ENCODE peak calls at places on chromosomes 5 and 9, in nine cellular contexts. One of them, this sample, is unnamed.

GRCh38 chr5:110441035-110441434 is 285.4 kb downstream of the TMEM232 start:
- DNase-seq in fibroblast of mammary gland: peak; percentile 52
- DNase-seq in fibroblast of pulmonary artery: peak; percentile 44
- DNase-seq in coronary artery: no peak
- DNase-seq in astrocyte of the spinal cord: peak; percentile 59
- DNase-seq in Calu3: peak; percentile 35
- DNase-seq in lower lobe of right lung: no peak
- DNase-seq in cardiac muscle cell: peak; percentile 41
- DNase-seq in OCI-LY7: peak; percentile 2
- DNase-seq in this sample: no peak

GRCh38 chr9:22483528-22484060 is 37.0 kb downstream of the DMRTA1 start:
- DNase-seq in fibroblast of mammary gland: no peak
- DNase-seq in fibroblast of pulmonary artery: no peak
- DNase-seq in coronary artery: no peak
- DNase-seq in astrocyte of the spinal cord: no peak
- DNase-seq in Calu3: no peak
- DNase-seq in lower lobe of right lung: no peak
- DNase-seq in cardiac muscle cell: no peak
- DNase-seq in OCI-LY7: no peak
- DNase-seq in this sample: no peak

GRCh38 chr9:90169490-90169889 is 473.1 kb downstream of the DIRAS2 start:
- DNase-seq in fibroblast of mammary gland: no peak
- DNase-seq in fibroblast of pulmonary artery: no peak
- DNase-seq in coronary artery: no peak
- DNase-seq in astrocyte of the spinal cord: no peak
- DNase-seq in Calu3: no peak
- DNase-seq in lower lobe of right lung: no peak
- DNase-seq in cardiac muscle cell: no peak
- DNase-seq in OCI-LY7: no peak
- DNase-seq in this sample: no peak

GRCh38 chr5:180618830-180619562 is 27.7 kb upstream of the SCGB3A1 start:
- DNase-seq in fibroblast of mammary gland: peak; percentile 47
- DNase-seq in fibroblast of pulmonary artery: peak; percentile 53
- DNase-seq in coronary artery: no peak
- DNase-seq in astrocyte of the spinal cord: peak; percentile 36
- DNase-seq in Calu3: no peak
- DNase-seq in lower lobe of right lung: no peak
- DNase-seq in cardiac muscle cell: peak; percentile 58
- DNase-seq in OCI-LY7: no peak
- DNase-seq in this sample: no peak

GRCh38 chr5:84218546-84218945 is 166.1 kb downstream of the EDIL3 start:
- DNase-seq in fibroblast of mammary gland: peak; percentile 7
- DNase-seq in fibroblast of pulmonary artery: no peak
- DNase-seq in coronary artery: no peak
- DNase-seq in astrocyte of the spinal cord: no peak
- DNase-seq in Calu3: peak; percentile 4
- DNase-seq in lower lobe of right lung: no peak
- DNase-seq in cardiac muscle cell: no peak
- DNase-seq in OCI-LY7: no peak
- DNase-seq in this sample: no peak

GRCh38 chr9:116008278-116008677 is 145.3 kb upstream of the PAPPA start:
- DNase-seq in fibroblast of mammary gland: no peak
- DNase-seq in fibroblast of pulmonary artery: no peak
- DNase-seq in coronary artery: no peak
- DNase-seq in astrocyte of the spinal cord: peak; percentile 16
- DNase-seq in Calu3: peak; percentile 18
- DNase-seq in lower lobe of right lung: no peak
- DNase-seq in cardiac muscle cell: no peak
- DNase-seq in OCI-LY7: no peak
- DNase-seq in this sample: no peak

GRCh38 chr9:137109250-137110146 is 5.0 kb downstream of the DPP7 start:
- DNase-seq in fibroblast of mammary gland: no peak
- DNase-seq in fibroblast of pulmonary artery: no peak
- DNase-seq in coronary artery: no peak
- DNase-seq in astrocyte of the spinal cord: no peak
- DNase-seq in Calu3: no peak
- DNase-seq in lower lobe of right lung: no peak
- DNase-seq in cardiac muscle cell: no peak
- DNase-seq in OCI-LY7: no peak
- DNase-seq in this sample: no peak

GRCh38 chr9:137189297-137190295 is 1.1 kb downstream of the SSNA1 start:
- DNase-seq in fibroblast of mammary gland: no peak
- DNase-seq in fibroblast of pulmonary artery: no peak
- DNase-seq in coronary artery: no peak
- DNase-seq in astrocyte of the spinal cord: no peak
- DNase-seq in Calu3: no peak
- DNase-seq in lower lobe of right lung: no peak
- DNase-seq in cardiac muscle cell: no peak
- DNase-seq in OCI-LY7: no peak
- DNase-seq in this sample: no peak

GRCh38 chr5:54573783-54574485 is 56.4 kb downstream of the SNX18 start:
- DNase-seq in fibroblast of mammary gland: no peak
- DNase-seq in fibroblast of pulmonary artery: no peak
- DNase-seq in coronary artery: no peak
- DNase-seq in astrocyte of the spinal cord: no peak
- DNase-seq in Calu3: no peak
- DNase-seq in lower lobe of right lung: no peak
- DNase-seq in cardiac muscle cell: no peak
- DNase-seq in OCI-LY7: no peak
- DNase-seq in this sample: no peak

GRCh38 chr9:122468735-122469134 is 9.0 kb downstream of the OR1J1 start:
- DNase-seq in fibroblast of mammary gland: peak; percentile 85
- DNase-seq in fibroblast of pulmonary artery: peak; percentile 69
- DNase-seq in coronary artery: no peak
- DNase-seq in astrocyte of the spinal cord: no peak
- DNase-seq in Calu3: no peak
- DNase-seq in lower lobe of right lung: no peak
- DNase-seq in cardiac muscle cell: peak; percentile 58
- DNase-seq in OCI-LY7: no peak
- DNase-seq in this sample: peak; percentile 38

GRCh38 chr5:128082551-128083032 is 974 bp upstream of the SLC12A2 start:
- DNase-seq in fibroblast of mammary gland: no peak
- DNase-seq in fibroblast of pulmonary artery: no peak
- DNase-seq in coronary artery: no peak
- DNase-seq in astrocyte of the spinal cord: no peak
- DNase-seq in Calu3: no peak
- DNase-seq in lower lobe of right lung: no peak
- DNase-seq in cardiac muscle cell: no peak
- DNase-seq in OCI-LY7: no peak
- DNase-seq in this sample: no peak

GRCh38 chr5:157607371-157608161 is 32.0 kb upstream of the ADAM19 start:
- DNase-seq in fibroblast of mammary gland: peak; percentile 90
- DNase-seq in fibroblast of pulmonary artery: peak; percentile 54
- DNase-seq in coronary artery: no peak
- DNase-seq in astrocyte of the spinal cord: peak; percentile 57
- DNase-seq in Calu3: peak; percentile 19
- DNase-seq in lower lobe of right lung: no peak
- DNase-seq in cardiac muscle cell: peak; percentile 34
- DNase-seq in OCI-LY7: no peak
- DNase-seq in this sample: no peak

GRCh38 chr5:31983851-31984250 is 190.3 kb downstream of the GOLPH3 start:
- DNase-seq in fibroblast of mammary gland: peak; percentile 38
- DNase-seq in fibroblast of pulmonary artery: no peak
- DNase-seq in coronary artery: no peak
- DNase-seq in astrocyte of the spinal cord: no peak
- DNase-seq in Calu3: no peak
- DNase-seq in lower lobe of right lung: no peak
- DNase-seq in cardiac muscle cell: no peak
- DNase-seq in OCI-LY7: no peak
- DNase-seq in this sample: no peak
- TF ChIP-seq CTCF in fibroblast of mammary gland: no peak
- TF ChIP-seq CTCF in fibroblast of pulmonary artery: no peak
- TF ChIP-seq CTCF in coronary artery: no peak
- TF ChIP-seq CTCF in astrocyte of the spinal cord: no peak
- TF ChIP-seq CTCF in Calu3: no peak
- TF ChIP-seq CTCF in lower lobe of right lung: no peak
- TF ChIP-seq CTCF in cardiac muscle cell: no peak
- TF ChIP-seq CTCF in OCI-LY7: no peak
- TF ChIP-seq CTCF in this sample: no peak

GRCh38 chr5:44868541-44868940 is 59.8 kb downstream of the MRPS30 start:
- DNase-seq in fibroblast of mammary gland: no peak
- DNase-seq in fibroblast of pulmonary artery: no peak
- DNase-seq in coronary artery: no peak
- DNase-seq in astrocyte of the spinal cord: no peak
- DNase-seq in Calu3: no peak
- DNase-seq in lower lobe of right lung: no peak
- DNase-seq in cardiac muscle cell: no peak
- DNase-seq in OCI-LY7: no peak
- DNase-seq in this sample: no peak

GRCh38 chr5:44860267-44860666 is 51.5 kb downstream of the MRPS30 start:
- DNase-seq in fibroblast of mammary gland: no peak
- DNase-seq in fibroblast of pulmonary artery: no peak
- DNase-seq in coronary artery: no peak
- DNase-seq in astrocyte of the spinal cord: no peak
- DNase-seq in Calu3: no peak
- DNase-seq in lower lobe of right lung: no peak
- DNase-seq in cardiac muscle cell: no peak
- DNase-seq in OCI-LY7: no peak
- DNase-seq in this sample: no peak

GRCh38 chr5:44862808-44863207 is 54.1 kb downstream of the MRPS30 start:
- DNase-seq in fibroblast of mammary gland: peak; percentile 21
- DNase-seq in fibroblast of pulmonary artery: peak; percentile 2
- DNase-seq in coronary artery: no peak
- DNase-seq in astrocyte of the spinal cord: peak; percentile 44
- DNase-seq in Calu3: no peak
- DNase-seq in lower lobe of right lung: no peak
- DNase-seq in cardiac muscle cell: no peak
- DNase-seq in OCI-LY7: peak; percentile 5
- DNase-seq in this sample: no peak
- TF ChIP-seq CTCF in fibroblast of mammary gland: peak; percentile 30
- TF ChIP-seq CTCF in fibroblast of pulmonary artery: peak; percentile 6
- TF ChIP-seq CTCF in coronary artery: no peak
- TF ChIP-seq CTCF in astrocyte of the spinal cord: peak; percentile 49
- TF ChIP-seq CTCF in Calu3: peak; percentile 16
- TF ChIP-seq CTCF in lower lobe of right lung: peak; percentile 13
- TF ChIP-seq CTCF in cardiac muscle cell: no peak
- TF ChIP-seq CTCF in OCI-LY7: peak; percentile 65
- TF ChIP-seq CTCF in this sample: peak; percentile 48

GRCh38 chr5:57700072-57700471 is 217.5 kb upstream of the ACTBL2 start:
- DNase-seq in fibroblast of mammary gland: no peak
- DNase-seq in fibroblast of pulmonary artery: no peak
- DNase-seq in coronary artery: no peak
- DNase-seq in astrocyte of the spinal cord: no peak
- DNase-seq in Calu3: no peak
- DNase-seq in lower lobe of right lung: no peak
- DNase-seq in cardiac muscle cell: no peak
- DNase-seq in OCI-LY7: no peak
- DNase-seq in this sample: no peak

GRCh38 chr5:57696005-57696755 is 213.6 kb upstream of the ACTBL2 start:
- DNase-seq in fibroblast of mammary gland: no peak
- DNase-seq in fibroblast of pulmonary artery: no peak
- DNase-seq in coronary artery: no peak
- DNase-seq in astrocyte of the spinal cord: no peak
- DNase-seq in Calu3: no peak
- DNase-seq in lower lobe of right lung: no peak
- DNase-seq in cardiac muscle cell: no peak
- DNase-seq in OCI-LY7: no peak
- DNase-seq in this sample: no peak

GRCh38 chr5:57696906-57697590 is 214.4 kb upstream of the ACTBL2 start:
- DNase-seq in fibroblast of mammary gland: peak; percentile 43
- DNase-seq in fibroblast of pulmonary artery: no peak
- DNase-seq in coronary artery: no peak
- DNase-seq in astrocyte of the spinal cord: no peak
- DNase-seq in Calu3: no peak
- DNase-seq in lower lobe of right lung: no peak
- DNase-seq in cardiac muscle cell: peak; percentile 51
- DNase-seq in OCI-LY7: no peak
- DNase-seq in this sample: no peak

GRCh38 chr5:57700484-57700883 is 217.9 kb upstream of the ACTBL2 start:
- DNase-seq in fibroblast of mammary gland: no peak
- DNase-seq in fibroblast of pulmonary artery: no peak
- DNase-seq in coronary artery: no peak
- DNase-seq in astrocyte of the spinal cord: no peak
- DNase-seq in Calu3: no peak
- DNase-seq in lower lobe of right lung: no peak
- DNase-seq in cardiac muscle cell: no peak
- DNase-seq in OCI-LY7: no peak
- DNase-seq in this sample: no peak

GRCh38 chr5:57698785-57699184 is 216.2 kb upstream of the ACTBL2 start:
- DNase-seq in fibroblast of mammary gland: no peak
- DNase-seq in fibroblast of pulmonary artery: no peak
- DNase-seq in coronary artery: no peak
- DNase-seq in astrocyte of the spinal cord: no peak
- DNase-seq in Calu3: no peak
- DNase-seq in lower lobe of right lung: no peak
- DNase-seq in cardiac muscle cell: no peak
- DNase-seq in OCI-LY7: no peak
- DNase-seq in this sample: no peak
- TF ChIP-seq CTCF in fibroblast of mammary gland: no peak
- TF ChIP-seq CTCF in fibroblast of pulmonary artery: no peak
- TF ChIP-seq CTCF in coronary artery: no peak
- TF ChIP-seq CTCF in astrocyte of the spinal cord: no peak
- TF ChIP-seq CTCF in Calu3: no peak
- TF ChIP-seq CTCF in lower lobe of right lung: no peak
- TF ChIP-seq CTCF in cardiac muscle cell: no peak
- TF ChIP-seq CTCF in OCI-LY7: no peak
- TF ChIP-seq CTCF in this sample: no peak

DNA sequence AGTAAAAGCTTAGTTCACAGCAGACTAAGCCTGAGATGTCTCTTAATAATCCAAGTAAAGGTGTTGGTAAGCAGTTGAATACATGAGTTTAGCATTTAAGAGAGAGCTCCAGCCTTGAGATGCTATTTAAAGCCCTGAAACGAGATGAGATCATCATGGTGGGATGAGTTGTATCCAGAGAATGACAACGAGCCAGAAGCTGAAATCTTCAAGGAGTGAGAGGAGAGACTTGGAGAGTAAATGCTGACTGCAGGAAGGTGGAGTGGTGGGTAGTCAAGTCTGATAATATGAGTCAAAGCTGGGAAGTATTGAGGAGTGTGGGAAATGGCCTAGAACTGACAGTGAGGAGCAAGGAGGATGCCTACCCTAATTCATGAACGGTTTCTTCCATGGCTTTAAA is 53.7 kb downstream of the PLAC8L1 start:
- DNase-seq in fibroblast of mammary gland: peak; percentile 38
- DNase-seq in fibroblast of pulmonary artery: no peak
- DNase-seq in coronary artery: no peak
- DNase-seq in astrocyte of the spinal cord: peak; percentile 46
- DNase-seq in Calu3: no peak
- DNase-seq in lower lobe of right lung: no peak
- DNase-seq in cardiac muscle cell: no peak
- DNase-seq in OCI-LY7: no peak
- DNase-seq in this sample: peak; percentile 37
- TF ChIP-seq CTCF in fibroblast of mammary gland: no peak
- TF ChIP-seq CTCF in fibroblast of pulmonary artery: no peak
- TF ChIP-seq CTCF in coronary artery: no peak
- TF ChIP-seq CTCF in astrocyte of the spinal cord: no peak
- TF ChIP-seq CTCF in Calu3: no peak
- TF ChIP-seq CTCF in lower lobe of right lung: no peak
- TF ChIP-seq CTCF in cardiac muscle cell: no peak
- TF ChIP-seq CTCF in OCI-LY7: no peak
- TF ChIP-seq CTCF in this sample: no peak

GRCh38 chr5:8993031-8993430 is 552.8 kb downstream of the SEMA5A start:
- DNase-seq in fibroblast of mammary gland: peak; percentile 34
- DNase-seq in fibroblast of pulmonary artery: peak; percentile 36
- DNase-seq in coronary artery: no peak
- DNase-seq in astrocyte of the spinal cord: no peak
- DNase-seq in Calu3: no peak
- DNase-seq in lower lobe of right lung: no peak
- DNase-seq in cardiac muscle cell: peak; percentile 36
- DNase-seq in OCI-LY7: peak; percentile 38
- DNase-seq in this sample: no peak
- TF ChIP-seq CTCF in fibroblast of mammary gland: peak; percentile 51
- TF ChIP-seq CTCF in fibroblast of pulmonary artery: peak; percentile 71
- TF ChIP-seq CTCF in coronary artery: no peak
- TF ChIP-seq CTCF in astrocyte of the spinal cord: peak; percentile 62
- TF ChIP-seq CTCF in Calu3: no peak
- TF ChIP-seq CTCF in lower lobe of right lung: peak; percentile 11
- TF ChIP-seq CTCF in cardiac muscle cell: peak; percentile 60
- TF ChIP-seq CTCF in OCI-LY7: peak; percentile 76
- TF ChIP-seq CTCF in this sample: peak; percentile 55